ENCODE peak calls at places on chromosomes 2 and 18, in seven cellular contexts. G, B, E, C, M, J and U are unnamed samples.

GRCh38 chr2:239835056-239835455 is 190.1 kb downstream of the NDUFA10 start:
- DNase-seq in G (no peak), B (no peak), E (no peak), C (no peak), M (no peak), J (no peak), U (no peak)

GRCh38 chr2:8135051-8135675 is 546.7 kb upstream of the ID2 start:
- DNase-seq in G (no peak), B (no peak), E (no peak), C (no peak), M (no peak), J (no peak), U (no peak)

GRCh38 chr2:20356042-20356441 is 5.4 kb upstream of the PUM2 start:
- DNase-seq in G (no peak), B (peak), E (peak), C (no peak), M (no peak), J (peak), U (peak)

GRCh38 chr2:106812377-106812776 is 73.6 kb downstream of the ST6GAL2 start:
- DNase-seq in G (no peak), B (no peak), E (no peak), C (no peak), M (no peak), J (no peak), U (no peak)

GRCh38 chr2:100938031-100939026 is 63.8 kb upstream of the RPL31 start:
- DNase-seq in G (no peak), B (no peak), E (no peak), C (no peak), M (no peak), J (no peak), U (no peak)

GRCh38 chr18:55287935-55288868 is 299.8 kb downstream of the TCF4 start:
- DNase-seq in G (no peak), B (no peak), E (no peak), C (no peak), M (no peak), J (no peak), U (no peak)

GRCh38 chr18:70273021-70273420 is 15.8 kb upstream of the SOCS6 start:
- DNase-seq in G (no peak), B (no peak), E (peak), C (no peak), M (no peak), J (no peak), U (no peak)

GRCh38 chr18:45090526-45091140 is 409.9 kb downstream of the SETBP1 start:
- DNase-seq in G (no peak), B (no peak), E (no peak), C (no peak), M (no peak), J (no peak), U (peak)

GRCh38 chr18:54382733-54383252 is 25.1 kb downstream of the C18orf54 start:
- DNase-seq in G (no peak), B (no peak), E (no peak), C (no peak), M (no peak), J (no peak), U (no peak)

GRCh38 chr2:28445448-28446258 is 50.2 kb upstream of the PLB1 start:
- DNase-seq in G (no peak), B (no peak), E (peak), C (no peak), M (no peak), J (peak), U (peak)

GRCh38 chr2:10614940-10615339 is 74.8 kb downstream of the NOL10 start:
- DNase-seq in G (no peak), B (no peak), E (no peak), C (no peak), M (no peak), J (peak), U (peak)

GRCh38 chr18:35514283-35514682 is 16.5 kb upstream of the INO80C start:
- DNase-seq in G (no peak), B (no peak), E (no peak), C (no peak), M (no peak), J (no peak), U (no peak)

GRCh38 chr2:36633470-36634092 is 35.6 kb upstream of the FEZ2 start:
- DNase-seq in G (no peak), B (no peak), E (no peak), C (no peak), M (no peak), J (no peak), U (peak)

GRCh38 chr2:136116111-136116812 is 1.7 kb downstream of the CXCR4 start:
- DNase-seq in G (peak), B (no peak), E (peak), C (no peak), M (no peak), J (no peak), U (no peak)

GRCh38 chr2:238120463-238121298 is 17.8 kb upstream of the KLHL30 start:
- DNase-seq in G (no peak), B (no peak), E (no peak), C (no peak), M (no peak), J (no peak), U (no peak)

GRCh38 chr2:190563109-190563508 is 28.6 kb upstream of the NEMP2 start:
- DNase-seq in G (no peak), B (no peak), E (no peak), C (no peak), M (no peak), J (no peak), U (no peak)

GRCh38 chr2:54640834-54641540 is 82.5 kb upstream of the EML6 start:
- DNase-seq in G (no peak), B (no peak), E (no peak), C (no peak), M (no peak), J (no peak), U (no peak)

GRCh38 chr2:156333951-156334495 is 1.5 kb upstream of the NR4A2 start:
- DNase-seq in G (peak), B (peak), E (peak), C (no peak), M (no peak), J (peak), U (peak)

GRCh38 chr18:59142274-59142673 is 2.6 kb downstream of the SEC11C start:
- DNase-seq in G (no peak), B (no peak), E (no peak), C (no peak), M (no peak), J (no peak), U (no peak)

GRCh38 chr18:5144629-5145028 is 52.4 kb downstream of the AKAIN1 start:
- DNase-seq in G (no peak), B (no peak), E (no peak), C (no peak), M (no peak), J (no peak), U (no peak)

GRCh38 chr2:102717308-102718018 is 44.4 kb upstream of the TMEM182 start:
- DNase-seq in G (no peak), B (no peak), E (no peak), C (no peak), M (no peak), J (peak), U (peak)

GRCh38 chr2:42843131-42843530 is 50.7 kb upstream of the HAAO start:
- DNase-seq in G (no peak), B (no peak), E (no peak), C (no peak), M (no peak), J (no peak), U (no peak)

GRCh38 chr18:44774191-44774590 is 93.5 kb downstream of the SETBP1 start:
- DNase-seq in G (no peak), B (no peak), E (no peak), C (no peak), M (no peak), J (no peak), U (no peak)

GRCh38 chr2:43268066-43268971 is 41.9 kb upstream of the ZFP36L2 start:
- DNase-seq in G (no peak), B (no peak), E (no peak), C (no peak), M (no peak), J (no peak), U (no peak)

GRCh38 chr2:120161190-120161589 is 62.0 kb downstream of the TMEM185B start:
- DNase-seq in G (no peak), B (no peak), E (no peak), C (no peak), M (no peak), J (no peak), U (no peak)

GRCh38 chr18:7174359-7175107 is 56.4 kb upstream of the LRRC30 start:
- DNase-seq in G (no peak), B (no peak), E (no peak), C (no peak), M (no peak), J (no peak), U (no peak)

GRCh38 chr2:23426284-23426905 is 41.4 kb downstream of the KLHL29 start:
- DNase-seq in G (no peak), B (no peak), E (peak), C (no peak), M (no peak), J (peak), U (peak)

GRCh38 chr2:109064660-109065306 is 64.2 kb upstream of the SH3RF3 start:
- DNase-seq in G (no peak), B (no peak), E (no peak), C (no peak), M (no peak), J (no peak), U (no peak)

GRCh38 chr18:11809895-11810294 is 41.3 kb upstream of the CHMP1B start:
- DNase-seq in G (no peak), B (no peak), E (no peak), C (no peak), M (no peak), J (no peak), U (no peak)

GRCh38 chr18:9404565-9405060 is 70.0 kb downstream of the TWSG1 start:
- DNase-seq in G (peak), B (no peak), E (peak), C (no peak), M (no peak), J (no peak), U (no peak)

GRCh38 chr18:74524097-74524496 is 10.2 kb upstream of the CNDP1 start:
- DNase-seq in G (no peak), B (peak), E (no peak), C (no peak), M (no peak), J (no peak), U (no peak)

GRCh38 chr2:43333656-43334144 is 107.3 kb upstream of the ZFP36L2 start:
- DNase-seq in G (no peak), B (no peak), E (peak), C (no peak), M (no peak), J (peak), U (no peak)

GRCh38 chr18:75896865-75897264 is 469.4 kb upstream of the SMIM21 start:
- DNase-seq in G (no peak), B (peak), E (no peak), C (no peak), M (no peak), J (peak), U (no peak)

GRCh38 chr18:31648966-31649429 is 35.4 kb downstream of the B4GALT6 start:
- DNase-seq in G (no peak), B (no peak), E (no peak), C (no peak), M (no peak), J (peak), U (peak)

GRCh38 chr2:164599954-164600589 is 21.2 kb downstream of the GRB14 start:
- DNase-seq in G (no peak), B (peak), E (peak), C (no peak), M (no peak), J (peak), U (peak)

GRCh38 chr2:3526871-3527270 is 7.5 kb upstream of the ADI1 start:
- DNase-seq in G (no peak), B (no peak), E (no peak), C (no peak), M (no peak), J (no peak), U (no peak)